ENCODE peak calls at places on chromosomes 11 and 22, in five cellular contexts. Q is ACHN; R is NCI-H82; V is iris pigment epithelial cell; S is CD8-positive, alpha-beta memory T cell. C is an unnamed sample.

GRCh38 chr11:2672553-2673249 is 27.1 kb downstream of the KCNQ1OT1 start:
- DNase-seq in Q (no peak), R (no peak), V (no peak), S (no peak), C (no peak)

GRCh38 chr11:62497132-62497915 is 49.3 kb downstream of the AHNAK start:
- DNase-seq in Q (peak), R (peak), V (peak), S (no peak), C (peak)

GRCh38 chr11:92628401-92629292 is 340.8 kb upstream of the MTNR1B start:
- DNase-seq in Q (no peak), R (no peak), V (peak), S (no peak), C (no peak)

GRCh38 chr22:23898006-23898974 is 4.1 kb downstream of the MIF start:
- DNase-seq in Q (no peak), R (peak), V (no peak), S (no peak), C (no peak)

GRCh38 chr11:95306816-95307215 is 75.8 kb upstream of the SESN3 start:
- DNase-seq in Q (no peak), R (no peak), V (no peak), S (no peak), C (no peak)

GRCh38 chr11:66450610-66451009 is 12.0 kb upstream of the MRPL11 start:
- DNase-seq in Q (no peak), R (no peak), V (no peak), S (no peak), C (no peak)

GRCh38 chr11:27401760-27402316 is 38.8 kb upstream of the CCDC34 start:
- DNase-seq in Q (no peak), R (peak), V (no peak), S (no peak), C (peak)

GRCh38 chr22:24471570-24471969 is 23.6 kb upstream of the UPB1 start:
- DNase-seq in Q (no peak), R (peak), V (peak), S (no peak), C (no peak)

C was measured in LoVo.